ENCODE peak calls at places on chromosomes 4 and X, in seven cellular contexts. One of them, this sample, is unnamed. For H3K36me3 and H3K9me3, the result is how much of the 10 kb centered on the place peaks cover.

GRCh38 chrX:46571423-46572294 is 1.9 kb upstream of the CHST7 start:
- DNase-seq in breast epithelium: no peak
- DNase-seq in H1: no peak
- DNase-seq in SK-N-MC: no peak
- DNase-seq in suprapubic skin: no peak
- DNase-seq in endothelial cell of umbilical vein: no peak
- DNase-seq in SK-N-SH: no peak
- DNase-seq in this sample: no peak

GRCh38 chr4:165016971-165017370 is 14.8 kb upstream of the TRIM60 start:
- DNase-seq in SK-N-MC: no peak
- DNase-seq in suprapubic skin: no peak
- DNase-seq in SK-N-SH: peak
- DNase-seq in breast epithelium: no peak
- DNase-seq in H1: peak
- DNase-seq in endothelial cell of umbilical vein: no peak
- DNase-seq in this sample: no peak

GRCh38 chrX:146056511-146057081 is 239.0 kb downstream of the SLITRK2 start:
- DNase-seq in SK-N-SH: no peak
- DNase-seq in H1: no peak
- DNase-seq in suprapubic skin: no peak
- DNase-seq in breast epithelium: no peak
- DNase-seq in endothelial cell of umbilical vein: no peak
- DNase-seq in SK-N-MC: no peak
- DNase-seq in this sample: no peak

GRCh38 chr4:125849869-125850268 is 535.1 kb downstream of the FAT4 start:
- DNase-seq in suprapubic skin: no peak
- DNase-seq in endothelial cell of umbilical vein: no peak
- DNase-seq in SK-N-MC: peak
- DNase-seq in breast epithelium: no peak
- DNase-seq in H1: no peak
- DNase-seq in SK-N-SH: no peak
- DNase-seq in this sample: no peak

GRCh38 chr4:183758006-183758734 is 99.1 kb downstream of the TRAPPC11 start:
- DNase-seq in suprapubic skin: no peak
- DNase-seq in endothelial cell of umbilical vein: no peak
- DNase-seq in H1: peak
- DNase-seq in SK-N-SH: no peak
- DNase-seq in breast epithelium: peak
- DNase-seq in SK-N-MC: no peak
- DNase-seq in this sample: peak

GRCh38 chrX:72280210-72280882 is 3.3 kb upstream of the RPS4X start:
- DNase-seq in SK-N-MC: no peak
- DNase-seq in H1: no peak
- DNase-seq in suprapubic skin: no peak
- DNase-seq in SK-N-SH: no peak
- DNase-seq in breast epithelium: no peak
- DNase-seq in endothelial cell of umbilical vein: no peak
- DNase-seq in this sample: no peak

GRCh38 chrX:41332408-41332987 is 1.5 kb upstream of the DDX3X start:
- DNase-seq in SK-N-SH: no peak
- DNase-seq in endothelial cell of umbilical vein: peak
- DNase-seq in H1: no peak
- DNase-seq in SK-N-MC: no peak
- DNase-seq in suprapubic skin: no peak
- DNase-seq in breast epithelium: peak
- DNase-seq in this sample: peak

GRCh38 chrX:126342859-126343258 is 176.8 kb upstream of the DCAF12L2 start:
- DNase-seq in H1: no peak
- DNase-seq in suprapubic skin: no peak
- DNase-seq in endothelial cell of umbilical vein: no peak
- DNase-seq in SK-N-SH: no peak
- DNase-seq in SK-N-MC: no peak
- DNase-seq in breast epithelium: no peak
- DNase-seq in this sample: no peak

GRCh38 chr4:156505341-156505955 is 466.2 kb downstream of the PDGFC start:
- DNase-seq in H1: peak
- DNase-seq in SK-N-SH: no peak
- DNase-seq in endothelial cell of umbilical vein: no peak
- DNase-seq in SK-N-MC: no peak
- DNase-seq in breast epithelium: no peak
- DNase-seq in suprapubic skin: no peak
- DNase-seq in this sample: no peak

GRCh38 chr4:52312722-52313121 is 261.6 kb downstream of the SPATA18 start:
- DNase-seq in breast epithelium: no peak
- DNase-seq in endothelial cell of umbilical vein: no peak
- DNase-seq in H1: no peak
- DNase-seq in suprapubic skin: no peak
- DNase-seq in SK-N-SH: no peak
- DNase-seq in SK-N-MC: no peak
- DNase-seq in this sample: no peak

GRCh38 chr4:29046716-29047115 is 1673.5 kb upstream of the PCDH7 start:
- DNase-seq in suprapubic skin: no peak
- DNase-seq in breast epithelium: no peak
- DNase-seq in SK-N-SH: no peak
- DNase-seq in SK-N-MC: no peak
- DNase-seq in endothelial cell of umbilical vein: no peak
- DNase-seq in H1: no peak
- DNase-seq in this sample: no peak

GRCh38 chr4:112898357-112899141 is 150.9 kb upstream of the ANK2 start:
- DNase-seq in breast epithelium: no peak
- DNase-seq in endothelial cell of umbilical vein: no peak
- DNase-seq in suprapubic skin: no peak
- DNase-seq in H1: no peak
- DNase-seq in SK-N-SH: no peak
- DNase-seq in SK-N-MC: no peak
- DNase-seq in this sample: no peak

GRCh38 chr4:175339100-175339707 is 421.0 kb downstream of the ADAM29 start:
- DNase-seq in SK-N-SH: no peak
- DNase-seq in endothelial cell of umbilical vein: no peak
- DNase-seq in suprapubic skin: no peak
- DNase-seq in SK-N-MC: no peak
- DNase-seq in H1: no peak
- DNase-seq in breast epithelium: no peak
- DNase-seq in this sample: no peak

GRCh38 chr4:14115106-14115505 is 487.6 kb upstream of the BOD1L1 start:
- DNase-seq in SK-N-MC: no peak
- DNase-seq in breast epithelium: no peak
- DNase-seq in suprapubic skin: no peak
- DNase-seq in SK-N-SH: no peak
- DNase-seq in H1: no peak
- DNase-seq in endothelial cell of umbilical vein: no peak
- DNase-seq in this sample: no peak

GRCh38 chr4:113878718-113879117 is 100.7 kb downstream of the ARSJ start:
- DNase-seq in H1: peak
- DNase-seq in endothelial cell of umbilical vein: peak
- DNase-seq in SK-N-MC: no peak
- DNase-seq in suprapubic skin: no peak
- DNase-seq in breast epithelium: no peak
- DNase-seq in SK-N-SH: peak
- DNase-seq in this sample: no peak

GRCh38 chr4:65241257-65241997 is 428.9 kb downstream of the EPHA5 start:
- DNase-seq in breast epithelium: no peak
- DNase-seq in SK-N-SH: no peak
- DNase-seq in endothelial cell of umbilical vein: no peak
- DNase-seq in suprapubic skin: peak
- DNase-seq in H1: no peak
- DNase-seq in SK-N-MC: no peak
- DNase-seq in this sample: no peak
- TF ChIP-seq POLR2AphosphoS5 in breast epithelium: no peak
- TF ChIP-seq POLR2AphosphoS5 in SK-N-SH: no peak
- TF ChIP-seq POLR2AphosphoS5 in endothelial cell of umbilical vein: no peak
- TF ChIP-seq POLR2AphosphoS5 in suprapubic skin: no peak
- TF ChIP-seq POLR2AphosphoS5 in H1: no peak
- TF ChIP-seq POLR2AphosphoS5 in SK-N-MC: no peak
- TF ChIP-seq POLR2AphosphoS5 in this sample: no peak

GRCh38 chr4:10655968-10656367 is 28.6 kb downstream of the CLNK start:
- DNase-seq in SK-N-MC: no peak
- DNase-seq in suprapubic skin: no peak
- DNase-seq in H1: no peak
- DNase-seq in breast epithelium: no peak
- DNase-seq in SK-N-SH: no peak
- DNase-seq in endothelial cell of umbilical vein: peak
- DNase-seq in this sample: no peak
- H3K36me3 ChIP-seq in SK-N-MC: under half
- H3K36me3 ChIP-seq in suprapubic skin: under half
- H3K36me3 ChIP-seq in H1: under half
- H3K36me3 ChIP-seq in breast epithelium: under half
- H3K36me3 ChIP-seq in SK-N-SH: under half
- H3K36me3 ChIP-seq in endothelial cell of umbilical vein: under half
- H3K36me3 ChIP-seq in this sample: under half

GRCh38 chrX:153804621-153805020 is 10.2 kb downstream of the SSR4 start:
- DNase-seq in suprapubic skin: no peak
- DNase-seq in H1: no peak
- DNase-seq in SK-N-SH: no peak
- DNase-seq in endothelial cell of umbilical vein: no peak
- DNase-seq in breast epithelium: no peak
- DNase-seq in SK-N-MC: no peak
- DNase-seq in this sample: no peak
- H3K9me3 ChIP-seq in suprapubic skin: under half
- H3K9me3 ChIP-seq in H1: under half
- H3K9me3 ChIP-seq in SK-N-SH: under half
- H3K9me3 ChIP-seq in endothelial cell of umbilical vein: under half
- H3K9me3 ChIP-seq in breast epithelium: under half
- H3K9me3 ChIP-seq in SK-N-MC: under half
- H3K9me3 ChIP-seq in this sample: under half

GRCh38 chr4:70628444-70628843 is at the start of gene ENAM:
- DNase-seq in breast epithelium: no peak
- DNase-seq in H1: no peak
- DNase-seq in endothelial cell of umbilical vein: no peak
- DNase-seq in SK-N-SH: no peak
- DNase-seq in SK-N-MC: no peak
- DNase-seq in suprapubic skin: no peak
- DNase-seq in this sample: no peak

GRCh38 chr4:70634482-70634881 is 5.9 kb downstream of the ENAM start:
- DNase-seq in H1: no peak
- DNase-seq in breast epithelium: no peak
- DNase-seq in endothelial cell of umbilical vein: no peak
- DNase-seq in suprapubic skin: no peak
- DNase-seq in SK-N-MC: no peak
- DNase-seq in SK-N-SH: no peak
- DNase-seq in this sample: no peak

GRCh38 chr4:70630162-70630561 is 1.6 kb downstream of the ENAM start:
- DNase-seq in endothelial cell of umbilical vein: no peak
- DNase-seq in suprapubic skin: no peak
- DNase-seq in H1: no peak
- DNase-seq in breast epithelium: no peak
- DNase-seq in SK-N-MC: no peak
- DNase-seq in SK-N-SH: no peak
- DNase-seq in this sample: no peak

GRCh38 chr4:70629469-70630090 is 1.0 kb downstream of the ENAM start:
- DNase-seq in SK-N-MC: no peak
- DNase-seq in breast epithelium: no peak
- DNase-seq in endothelial cell of umbilical vein: no peak
- DNase-seq in H1: no peak
- DNase-seq in suprapubic skin: no peak
- DNase-seq in SK-N-SH: no peak
- DNase-seq in this sample: no peak

GRCh38 chr4:70632028-70632427 is 3.5 kb downstream of the ENAM start:
- DNase-seq in SK-N-SH: no peak
- DNase-seq in endothelial cell of umbilical vein: peak
- DNase-seq in breast epithelium: no peak
- DNase-seq in SK-N-MC: no peak
- DNase-seq in H1: no peak
- DNase-seq in suprapubic skin: no peak
- DNase-seq in this sample: no peak
- TF ChIP-seq POLR2AphosphoS5 in SK-N-SH: no peak
- TF ChIP-seq POLR2AphosphoS5 in endothelial cell of umbilical vein: no peak
- TF ChIP-seq POLR2AphosphoS5 in breast epithelium: no peak
- TF ChIP-seq POLR2AphosphoS5 in SK-N-MC: no peak
- TF ChIP-seq POLR2AphosphoS5 in H1: no peak
- TF ChIP-seq POLR2AphosphoS5 in suprapubic skin: no peak
- TF ChIP-seq POLR2AphosphoS5 in this sample: no peak

DNA sequence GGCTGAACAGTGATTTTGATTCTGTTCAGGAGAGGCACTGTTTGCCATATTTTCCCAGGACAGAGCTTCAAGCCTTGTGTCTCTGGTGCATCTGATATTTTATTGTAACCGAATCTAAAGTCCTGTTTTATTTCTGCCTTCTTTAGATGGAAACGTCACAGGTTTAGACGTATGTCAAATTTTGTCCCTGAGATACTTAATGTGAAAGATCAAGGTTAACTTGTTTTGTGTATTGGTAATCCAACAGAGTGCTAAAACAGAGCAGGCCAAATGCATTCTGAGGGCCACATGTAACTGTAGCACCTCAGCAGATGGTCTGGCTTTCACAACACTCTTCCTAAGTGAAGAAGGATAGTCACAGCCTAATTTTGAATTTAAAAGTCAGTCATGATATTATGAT is at the start of gene GNRHR:
- DNase-seq in H1: no peak
- DNase-seq in SK-N-MC: no peak
- DNase-seq in endothelial cell of umbilical vein: no peak
- DNase-seq in SK-N-SH: no peak
- DNase-seq in suprapubic skin: no peak
- DNase-seq in breast epithelium: no peak
- DNase-seq in this sample: no peak
- H3K36me3 ChIP-seq in H1: under half
- H3K36me3 ChIP-seq in SK-N-MC: under half
- H3K36me3 ChIP-seq in endothelial cell of umbilical vein: under half
- H3K36me3 ChIP-seq in SK-N-SH: under half
- H3K36me3 ChIP-seq in suprapubic skin: under half
- H3K36me3 ChIP-seq in breast epithelium: under half
- H3K36me3 ChIP-seq in this sample: under half

DNA sequence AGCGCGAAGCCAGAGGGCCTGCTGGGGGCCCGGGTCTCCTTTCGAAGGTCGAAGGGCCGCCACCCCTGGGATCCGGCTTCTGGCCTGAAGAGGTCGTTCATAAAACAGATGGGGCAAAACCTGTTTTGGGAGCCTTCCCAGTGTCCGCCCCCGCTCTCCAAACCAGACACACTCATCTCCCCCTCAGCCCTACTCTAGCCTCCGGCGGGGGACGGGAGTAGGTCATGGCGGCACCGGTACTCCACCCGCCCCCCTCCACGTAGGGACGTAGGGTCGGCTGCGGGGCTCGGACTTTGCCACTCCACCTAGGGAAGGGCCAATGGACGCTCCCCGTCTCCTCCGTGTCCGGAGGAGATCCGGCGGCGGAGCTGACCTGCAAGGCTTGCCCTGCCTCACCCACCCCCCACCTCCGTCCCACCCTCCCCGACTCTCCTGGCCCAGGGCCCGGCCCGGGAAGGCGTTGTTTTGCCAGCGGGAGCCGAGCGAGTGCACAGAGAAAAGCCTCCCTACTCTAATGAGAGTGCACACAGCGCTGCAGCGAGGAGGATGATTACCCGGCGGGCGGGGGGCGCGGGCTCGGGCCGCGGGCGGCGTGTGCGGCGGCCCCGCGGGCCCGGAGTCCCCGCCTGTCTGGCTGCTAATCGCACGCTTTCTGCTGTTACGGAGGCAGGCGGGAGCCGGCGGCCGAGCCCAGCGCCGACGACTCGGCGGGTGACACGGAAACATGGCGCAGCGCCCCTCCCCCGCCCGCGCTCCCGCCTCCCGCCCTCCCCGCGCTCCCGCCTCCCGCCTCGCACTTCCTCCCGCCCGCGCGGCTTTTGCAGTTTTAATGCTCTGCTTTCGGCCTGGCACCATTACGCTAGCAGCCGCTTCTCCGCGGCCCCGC is 8.3 kb upstream of the BCOR start:
- DNase-seq in H1: peak
- DNase-seq in endothelial cell of umbilical vein: peak
- DNase-seq in suprapubic skin: no peak
- DNase-seq in SK-N-MC: no peak
- DNase-seq in breast epithelium: peak
- DNase-seq in SK-N-SH: peak
- DNase-seq in this sample: peak
- H3K9me3 ChIP-seq in H1: under half
- H3K9me3 ChIP-seq in endothelial cell of umbilical vein: under half
- H3K9me3 ChIP-seq in suprapubic skin: under half
- H3K9me3 ChIP-seq in SK-N-MC: under half
- H3K9me3 ChIP-seq in breast epithelium: under half
- H3K9me3 ChIP-seq in SK-N-SH: under half
- H3K9me3 ChIP-seq in this sample: under half

This sample was measured in prostate gland.